ENCODE peak calls at places on chromosome 2, in five cellular contexts. V, J, Q, X and Z are unnamed samples. For H3K4me1, the result is how much of the 10 kb centered on the place peaks cover.

GRCh38 chr2:35585972-35586371 is 769.6 kb upstream of the CRIM1 start:
- DNase-seq in V (no peak), Q (no peak), X (no peak), J (no peak), Z (no peak)

GRCh38 chr2:11680901-11681721 is 11.1 kb upstream of the NTSR2 start:
- DNase-seq in X (no peak), J (peak), Q (no peak), V (no peak), Z (no peak)

GRCh38 chr2:15410884-15411283 is 150.2 kb downstream of the NBAS start:
- DNase-seq in X (no peak), V (no peak), Q (no peak), J (peak), Z (no peak)

GRCh38 chr2:200578778-200579177 is 7.0 kb upstream of the AOX1 start:
- DNase-seq in V (no peak), Q (no peak), X (no peak), J (no peak), Z (no peak)

GRCh38 chr2:38771632-38772031 is 6.4 kb upstream of the GEMIN6 start:
- DNase-seq in V (no peak), X (no peak), J (no peak), Q (peak), Z (no peak)

GRCh38 chr2:232886176-232886575 is 16.1 kb downstream of the SNORC start:
- DNase-seq in J (no peak), Q (no peak), V (no peak), X (no peak), Z (no peak)

GRCh38 chr2:6309415-6310185 is 556.1 kb downstream of the CMPK2 start:
- DNase-seq in V (no peak), Q (no peak), X (no peak), J (no peak), Z (no peak)

GRCh38 chr2:241150660-241151530 is 628 bp downstream of the PPP1R7 start:
- DNase-seq in J (no peak), X (no peak), V (no peak), Q (no peak), Z (no peak)

GRCh38 chr2:101463885-101464653 is 10.8 kb downstream of the RFX8 start:
- DNase-seq in V (no peak), J (no peak), Q (peak), X (no peak), Z (no peak)

GRCh38 chr2:24083567-24084385 is 858 bp downstream of the TP53I3 start:
- DNase-seq in J (no peak), X (no peak), Q (peak), V (peak), Z (peak)

GRCh38 chr2:19262150-19262549 is 96.3 kb downstream of the OSR1 start:
- DNase-seq in Q (no peak), X (no peak), J (no peak), V (no peak), Z (no peak)

GRCh38 chr2:128754246-128754724 is 435.6 kb upstream of the HS6ST1 start:
- DNase-seq in Q (peak), X (no peak), J (no peak), V (no peak), Z (no peak)

GRCh38 chr2:4715065-4715464 is 977.1 kb upstream of the SOX11 start:
- DNase-seq in Q (no peak), V (no peak), J (no peak), X (no peak), Z (peak)

GRCh38 chr2:80238692-80239469 is 65.7 kb downstream of the LRRTM1 start:
- DNase-seq in Q (no peak), V (peak), J (no peak), X (no peak), Z (peak)

GRCh38 chr2:191845876-191846786 is 757 bp downstream of the CAVIN2 start:
- DNase-seq in X (no peak), Q (no peak), V (no peak), J (peak), Z (no peak)

GRCh38 chr2:28588231-28588725 is 92.4 kb downstream of the PLB1 start:
- DNase-seq in X (no peak), V (no peak), J (peak), Q (no peak), Z (no peak)

GRCh38 chr2:25833566-25833965 is 44.7 kb downstream of the ASXL2 start:
- DNase-seq in Q (no peak), V (no peak), X (no peak), J (no peak), Z (no peak)

GRCh38 chr2:238163494-238164198 is 4.9 kb downstream of the ERFE start:
- DNase-seq in J (no peak), V (no peak), Q (no peak), X (no peak), Z (no peak)

GRCh38 chr2:195450537-195451113 is 206.4 kb upstream of the SLC39A10 start:
- DNase-seq in Q (no peak), V (no peak), J (no peak), X (no peak), Z (no peak)

GRCh38 chr2:33655626-33656025 is 56.5 kb upstream of the FAM98A start:
- DNase-seq in J (no peak), X (no peak), V (no peak), Q (no peak), Z (no peak)

GRCh38 chr2:188523901-188524300 is 232.2 kb downstream of the GULP1 start:
- DNase-seq in J (no peak), V (no peak), X (no peak), Q (no peak), Z (no peak)

GRCh38 chr2:50838316-50838715 is 193.6 kb downstream of the NRXN1 start:
- DNase-seq in Q (no peak), V (no peak), X (no peak), J (no peak), Z (no peak)
- H3K4me1 ChIP-seq in Q (under half), V (under half), X (under half), J (under half), Z (under half)

GRCh38 chr2:46983065-46983801 is 67.6 kb upstream of the MCFD2 start:
- DNase-seq in Q (peak), X (no peak), V (no peak), J (no peak), Z (no peak)
- H3K4me1 ChIP-seq in Q (under half), X (half or more), V (under half), J (half or more), Z (under half)

GRCh38 chr2:105328281-105329196 is 996 bp downstream of the TGFBRAP1 start:
- DNase-seq in X (no peak), V (no peak), J (peak), Q (no peak), Z (peak)
- H3K4me1 ChIP-seq in X (under half), V (under half), J (under half), Q (under half), Z (under half)

GRCh38 chr2:2117923-2118322 is 213.2 kb downstream of the MYT1L start:
- DNase-seq in X (no peak), V (no peak), Q (no peak), J (no peak), Z (no peak)
- H3K4me1 ChIP-seq in X (under half), V (under half), Q (under half), J (under half), Z (under half)